ENCODE peak calls at places on chromosomes 13 and 19, in four cellular contexts. K, C, E and S are unnamed samples.

GRCh38 chr13:97944396-97945029 is 9.0 kb upstream of the IPO5 start:
- DNase-seq in K (no peak), C (no peak), E (no peak), S (no peak)

GRCh38 chr19:45368737-45369340 is 1.5 kb downstream of the ERCC2 start:
- DNase-seq in K (no peak), C (peak; percentile 26), E (no peak), S (no peak)

GRCh38 chr19:15911599-15912237 is 13.8 kb upstream of the CYP4F2 start:
- DNase-seq in K (no peak), C (no peak), E (no peak), S (no peak)

GRCh38 chr19:35483089-35483488 is 7.2 kb downstream of the KRTDAP start:
- DNase-seq in K (no peak), C (no peak), E (no peak), S (no peak)

GRCh38 chr13:112741185-112741755 is 51.4 kb downstream of the ATP11A start:
- DNase-seq in K (no peak), C (no peak), E (no peak), S (no peak)

GRCh38 chr19:3194703-3195087 is 9.0 kb downstream of the NCLN start:
- DNase-seq in K (no peak), C (no peak), E (no peak), S (no peak)

GRCh38 chr19:7152568-7152967 is 83.1 kb downstream of the ZNF557 start:
- DNase-seq in K (no peak), C (peak; percentile 24), E (no peak), S (no peak)

GRCh38 chr19:926595-927043 is 784 bp downstream of the ARID3A start:
- DNase-seq in K (no peak), C (peak; percentile 65), E (peak; percentile 70), S (no peak)

GRCh38 chr19:33689138-33689746 is 67.5 kb downstream of the CHST8 start:
- DNase-seq in K (no peak), C (no peak), E (no peak), S (peak; percentile 10)

GRCh38 chr13:82165396-82166174 is 1716.7 kb downstream of the SLITRK1 start:
- DNase-seq in K (no peak), C (no peak), E (no peak), S (no peak)

GRCh38 chr13:37615271-37615670 is 16.7 kb upstream of the POSTN start:
- DNase-seq in K (no peak), C (no peak), E (no peak), S (no peak)

GRCh38 chr19:50794778-50795664 is 4.8 kb downstream of the ACP4 start:
- DNase-seq in K (no peak), C (no peak), E (no peak), S (no peak)

GRCh38 chr13:98267080-98267912 is 90.2 kb upstream of the RNF113B start:
- DNase-seq in K (no peak), C (no peak), E (no peak), S (no peak)

GRCh38 chr13:26502826-26503225 is 54.7 kb upstream of the WASF3 start:
- DNase-seq in K (no peak), C (peak; percentile 40), E (no peak), S (no peak)

GRCh38 chr13:113798200-113798811 is 39.3 kb downstream of the TMEM255B start:
- DNase-seq in K (no peak), C (no peak), E (no peak), S (no peak)

GRCh38 chr13:114004416-114005205 is 30.7 kb upstream of the C13orf46 start:
- DNase-seq in K (no peak), C (no peak), E (peak; percentile 39), S (peak; percentile 67)

GRCh38 chr19:48308695-48309586 is 16.4 kb upstream of the EMP3 start:
- DNase-seq in K (no peak), C (peak; percentile 55), E (no peak), S (no peak)

GRCh38 chr19:35458821-35459391 is 10.8 kb downstream of the FFAR2 start:
- DNase-seq in K (no peak), C (no peak), E (no peak), S (no peak)

GRCh38 chr13:27522847-27523246 is 72.5 kb upstream of the MTIF3 start:
- DNase-seq in K (no peak), C (no peak), E (no peak), S (no peak)

GRCh38 chr19:36605101-36605838 is at the start of gene ZNF382:
- DNase-seq in K (peak; percentile 2), C (peak; percentile 83), E (peak; percentile 83), S (peak; percentile 78)

GRCh38 chr13:113861433-113862030 is 2.3 kb downstream of the GAS6 start:
- DNase-seq in K (no peak), C (no peak), E (no peak), S (no peak)

GRCh38 chr13:27309967-27310598 is 39.5 kb downstream of the RASL11A start:
- DNase-seq in K (no peak), C (no peak), E (no peak), S (no peak)

GRCh38 chr19:3514930-3515329 is 8.8 kb downstream of the FZR1 start:
- DNase-seq in K (no peak), C (no peak), E (no peak), S (no peak)

GRCh38 chr13:79282976-79283375 is 123.1 kb downstream of the RBM26 start:
- DNase-seq in K (no peak), C (no peak), E (no peak), S (no peak)

GRCh38 chr13:105193026-105193425 is 1342.4 kb downstream of the EFNB2 start:
- DNase-seq in K (no peak), C (no peak), E (no peak), S (no peak)

GRCh38 chr19:19514881-19515763 is at the start of gene TSSK6:
- DNase-seq in K (no peak), C (no peak), E (no peak), S (no peak)

GRCh38 chr19:13095934-13096890 is 6.4 kb downstream of the LYL1 start:
- DNase-seq in K (no peak), C (peak; percentile 90), E (no peak), S (no peak)
- H3K27me3 ChIP-seq in K (no peaks in the 10 kb centered on the region), C (peaks cover 97% of the 10 kb centered on the region), E (no peaks in the 10 kb centered on the region), S (no peaks in the 10 kb centered on the region)

GRCh38 chr13:23558675-23559536 is 11.3 kb upstream of the TNFRSF19 start:
- DNase-seq in K (no peak), C (no peak), E (peak; percentile 57), S (peak; percentile 52)
- H3K4me3 ChIP-seq in K (peak overlapping the region; percentile 50), C (no peak overlapping the region), E (peak overlapping the region; percentile 42), S (no peak overlapping the region)

GRCh38 chr19:8456064-8456463 is 11.3 kb downstream of the HNRNPM start:
- DNase-seq in K (no peak), C (peak; percentile 58), E (no peak), S (no peak)
- H3K27ac ChIP-seq in K (no peak overlapping the region), C (no peak overlapping the region), E (peak overlapping the region; percentile 27), S (no peak overlapping the region)

GRCh38 chr13:20451397-20451796 is 74.3 kb downstream of the CRYL1 start:
- DNase-seq in K (no peak), C (no peak), E (no peak), S (no peak)
- H3K27me3 ChIP-seq in K (no peaks in the 10 kb centered on the region), C (no peaks in the 10 kb centered on the region), E (no peaks in the 10 kb centered on the region), S (no peaks in the 10 kb centered on the region)

GRCh38 chr13:30796132-30796832 is 60.9 kb downstream of the ALOX5AP start:
- DNase-seq in K (no peak), C (no peak), E (no peak), S (no peak)

GRCh38 chr13:30798776-30799625 is 63.7 kb downstream of the ALOX5AP start:
- DNase-seq in K (no peak), C (peak; percentile 50), E (no peak), S (no peak)

GRCh38 chr13:30797847-30798246 is 62.5 kb downstream of the ALOX5AP start:
- DNase-seq in K (no peak), C (no peak), E (no peak), S (no peak)

GRCh38 chr13:30800107-30800506 is 64.8 kb downstream of the ALOX5AP start:
- DNase-seq in K (no peak), C (no peak), E (no peak), S (no peak)

GRCh38 chr13:30796833-30797601 is 61.7 kb downstream of the ALOX5AP start:
- DNase-seq in K (no peak), C (no peak), E (no peak), S (no peak)
- H3K4me3 ChIP-seq in K (peak overlapping the region; percentile 57), C (no peak overlapping the region), E (peak overlapping the region; percentile 20), S (no peak overlapping the region)

GRCh38 chr13:73367886-73368285 is 309.1 kb downstream of the KLF5 start:
- DNase-seq in K (no peak), C (no peak), E (no peak), S (no peak)
- H3K27ac ChIP-seq in K (no peak overlapping the region), C (no peak overlapping the region), E (no peak overlapping the region), S (no peak overlapping the region)

GRCh38 chr13:99907038-99907437 is 64.5 kb downstream of the ZIC5 start:
- DNase-seq in K (no peak), C (no peak), E (no peak), S (no peak)
- H3K27me3 ChIP-seq in K (peaks cover 10% of the 10 kb centered on the region), C (no peaks in the 10 kb centered on the region), E (peaks cover 98% of the 10 kb centered on the region), S (no peaks in the 10 kb centered on the region)

GRCh38 chr13:51837016-51837415 is 8.0 kb downstream of the TMEM272 start:
- DNase-seq in K (no peak), C (no peak), E (no peak), S (no peak)

GRCh38 chr13:51839711-51840110 is 5.3 kb downstream of the TMEM272 start:
- DNase-seq in K (no peak), C (no peak), E (no peak), S (no peak)

GRCh38 chr13:51840141-51840540 is 4.8 kb downstream of the TMEM272 start:
- DNase-seq in K (no peak), C (no peak), E (no peak), S (no peak)

GRCh38 chr13:51840917-51841316 is 4.1 kb downstream of the TMEM272 start:
- DNase-seq in K (no peak), C (no peak), E (no peak), S (no peak)

DNA sequence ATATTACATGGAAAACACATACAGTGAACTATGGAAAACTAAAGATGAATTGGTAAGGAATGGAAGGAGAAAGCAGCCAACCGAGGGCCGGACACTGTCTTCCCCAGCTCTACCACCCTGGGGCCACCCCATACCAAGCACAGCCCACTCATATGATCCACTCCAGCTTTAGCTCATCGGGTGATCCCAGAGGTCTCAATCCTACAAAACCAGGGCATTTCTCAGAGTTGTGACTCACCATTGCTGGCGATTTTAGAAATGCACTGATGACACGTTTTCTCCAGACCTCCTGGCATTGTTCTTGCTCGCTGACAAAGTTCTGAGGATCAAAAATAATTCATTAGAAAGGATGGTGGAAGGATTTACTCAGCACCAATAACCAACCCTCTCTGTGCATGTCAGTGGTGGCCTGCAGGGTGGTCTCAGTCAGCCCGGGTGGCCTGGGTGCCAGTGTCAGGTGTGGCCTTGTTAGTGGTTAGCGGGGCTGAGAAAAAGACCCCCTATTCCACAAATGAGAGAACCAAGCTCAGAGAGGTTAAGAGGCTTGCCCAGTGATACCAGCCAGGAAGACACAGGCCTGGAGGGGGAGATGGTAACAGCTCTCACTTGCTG is 6.6 kb downstream of the TMEM272 start:
- DNase-seq in K (no peak), C (no peak), E (no peak), S (no peak)
- H3K4me3 ChIP-seq in K (no peak overlapping the region), C (no peak overlapping the region), E (no peak overlapping the region), S (no peak overlapping the region)